ENCODE peak calls at places on chromosomes 13 and 19, in eight cellular contexts. One of them, this sample, is unnamed.

GRCh38 chr13:51625555-51626345 is 41.5 kb downstream of the WDFY2 start:
- DNase-seq in renal cortical epithelial cell: peak
- DNase-seq in amygdala: no peak
- DNase-seq in foreskin fibroblast: no peak
- DNase-seq in stimulated activated CD8-positive, alpha-beta memory T cell treated with anti-CD3 and anti-CD28 coated beads, Interleukin-12 subunit alpha, Interleukin-12 subunit beta, amount 100 ng/mL, for 1 hour: no peak
- DNase-seq in Kasumi-1: no peak
- DNase-seq in H4: no peak
- DNase-seq in T1000: no peak
- DNase-seq in this sample: peak

GRCh38 chr13:108993346-108993745 is 363.9 kb downstream of the MYO16 start:
- DNase-seq in stimulated activated CD8-positive, alpha-beta memory T cell treated with anti-CD3 and anti-CD28 coated beads, Interleukin-12 subunit alpha, Interleukin-12 subunit beta, amount 100 ng/mL, for 1 hour: no peak
- DNase-seq in Kasumi-1: no peak
- DNase-seq in T1000: no peak
- DNase-seq in foreskin fibroblast: no peak
- DNase-seq in amygdala: no peak
- DNase-seq in renal cortical epithelial cell: no peak
- DNase-seq in H4: peak
- DNase-seq in this sample: peak

GRCh38 chr19:3679138-3679537 is 21.1 kb downstream of the PIP5K1C start:
- DNase-seq in T1000: no peak
- DNase-seq in stimulated activated CD8-positive, alpha-beta memory T cell treated with anti-CD3 and anti-CD28 coated beads, Interleukin-12 subunit alpha, Interleukin-12 subunit beta, amount 100 ng/mL, for 1 hour: no peak
- DNase-seq in foreskin fibroblast: no peak
- DNase-seq in amygdala: no peak
- DNase-seq in Kasumi-1: no peak
- DNase-seq in H4: no peak
- DNase-seq in renal cortical epithelial cell: no peak
- DNase-seq in this sample: no peak

GRCh38 chr19:14553042-14553938 is 18.6 kb downstream of the NDUFB7 start:
- DNase-seq in amygdala: no peak
- DNase-seq in renal cortical epithelial cell: no peak
- DNase-seq in T1000: no peak
- DNase-seq in Kasumi-1: no peak
- DNase-seq in stimulated activated CD8-positive, alpha-beta memory T cell treated with anti-CD3 and anti-CD28 coated beads, Interleukin-12 subunit alpha, Interleukin-12 subunit beta, amount 100 ng/mL, for 1 hour: no peak
- DNase-seq in foreskin fibroblast: no peak
- DNase-seq in H4: no peak
- DNase-seq in this sample: no peak

GRCh38 chr13:40970803-40971202 is 48.3 kb downstream of the ELF1 start:
- DNase-seq in foreskin fibroblast: no peak
- DNase-seq in stimulated activated CD8-positive, alpha-beta memory T cell treated with anti-CD3 and anti-CD28 coated beads, Interleukin-12 subunit alpha, Interleukin-12 subunit beta, amount 100 ng/mL, for 1 hour: no peak
- DNase-seq in T1000: no peak
- DNase-seq in amygdala: no peak
- DNase-seq in H4: no peak
- DNase-seq in renal cortical epithelial cell: no peak
- DNase-seq in Kasumi-1: no peak
- DNase-seq in this sample: no peak

GRCh38 chr13:97076898-97077297 is 82.6 kb upstream of the OXGR1 start:
- DNase-seq in Kasumi-1: peak
- DNase-seq in stimulated activated CD8-positive, alpha-beta memory T cell treated with anti-CD3 and anti-CD28 coated beads, Interleukin-12 subunit alpha, Interleukin-12 subunit beta, amount 100 ng/mL, for 1 hour: no peak
- DNase-seq in foreskin fibroblast: peak
- DNase-seq in renal cortical epithelial cell: no peak
- DNase-seq in H4: no peak
- DNase-seq in T1000: no peak
- DNase-seq in amygdala: no peak
- DNase-seq in this sample: no peak

GRCh38 chr19:33879818-33880575 is 83.3 kb downstream of the KCTD15 start:
- DNase-seq in T1000: no peak
- DNase-seq in Kasumi-1: no peak
- DNase-seq in amygdala: no peak
- DNase-seq in stimulated activated CD8-positive, alpha-beta memory T cell treated with anti-CD3 and anti-CD28 coated beads, Interleukin-12 subunit alpha, Interleukin-12 subunit beta, amount 100 ng/mL, for 1 hour: no peak
- DNase-seq in foreskin fibroblast: no peak
- DNase-seq in renal cortical epithelial cell: no peak
- DNase-seq in H4: no peak
- DNase-seq in this sample: no peak

GRCh38 chr13:26619321-26619720 is 61.8 kb downstream of the WASF3 start:
- DNase-seq in foreskin fibroblast: peak
- DNase-seq in amygdala: no peak
- DNase-seq in T1000: no peak
- DNase-seq in Kasumi-1: no peak
- DNase-seq in H4: no peak
- DNase-seq in renal cortical epithelial cell: no peak
- DNase-seq in stimulated activated CD8-positive, alpha-beta memory T cell treated with anti-CD3 and anti-CD28 coated beads, Interleukin-12 subunit alpha, Interleukin-12 subunit beta, amount 100 ng/mL, for 1 hour: no peak
- DNase-seq in this sample: peak

GRCh38 chr13:113343692-113343968 is 20.3 kb downstream of the GRTP1 start:
- DNase-seq in T1000: no peak
- DNase-seq in renal cortical epithelial cell: no peak
- DNase-seq in amygdala: no peak
- DNase-seq in Kasumi-1: no peak
- DNase-seq in H4: no peak
- DNase-seq in stimulated activated CD8-positive, alpha-beta memory T cell treated with anti-CD3 and anti-CD28 coated beads, Interleukin-12 subunit alpha, Interleukin-12 subunit beta, amount 100 ng/mL, for 1 hour: no peak
- DNase-seq in foreskin fibroblast: no peak
- DNase-seq in this sample: no peak

GRCh38 chr13:73401769-73402168 is 343.0 kb downstream of the KLF5 start:
- DNase-seq in H4: no peak
- DNase-seq in Kasumi-1: no peak
- DNase-seq in T1000: no peak
- DNase-seq in renal cortical epithelial cell: no peak
- DNase-seq in foreskin fibroblast: no peak
- DNase-seq in amygdala: no peak
- DNase-seq in stimulated activated CD8-positive, alpha-beta memory T cell treated with anti-CD3 and anti-CD28 coated beads, Interleukin-12 subunit alpha, Interleukin-12 subunit beta, amount 100 ng/mL, for 1 hour: no peak
- DNase-seq in this sample: no peak

GRCh38 chr19:35995655-35995993 is 636 bp downstream of the SDHAF1 start:
- DNase-seq in H4: no peak
- DNase-seq in renal cortical epithelial cell: no peak
- DNase-seq in Kasumi-1: peak
- DNase-seq in T1000: no peak
- DNase-seq in amygdala: no peak
- DNase-seq in stimulated activated CD8-positive, alpha-beta memory T cell treated with anti-CD3 and anti-CD28 coated beads, Interleukin-12 subunit alpha, Interleukin-12 subunit beta, amount 100 ng/mL, for 1 hour: no peak
- DNase-seq in foreskin fibroblast: no peak
- DNase-seq in this sample: no peak

GRCh38 chr19:14775855-14776254 is 2.5 kb downstream of the ADGRE2 start:
- DNase-seq in foreskin fibroblast: no peak
- DNase-seq in T1000: no peak
- DNase-seq in Kasumi-1: peak
- DNase-seq in H4: no peak
- DNase-seq in amygdala: peak
- DNase-seq in renal cortical epithelial cell: no peak
- DNase-seq in stimulated activated CD8-positive, alpha-beta memory T cell treated with anti-CD3 and anti-CD28 coated beads, Interleukin-12 subunit alpha, Interleukin-12 subunit beta, amount 100 ng/mL, for 1 hour: no peak
- DNase-seq in this sample: no peak

GRCh38 chr19:44499962-44500949 is at the start of gene ZNF180:
- DNase-seq in renal cortical epithelial cell: peak
- DNase-seq in foreskin fibroblast: peak
- DNase-seq in amygdala: peak
- DNase-seq in H4: peak
- DNase-seq in stimulated activated CD8-positive, alpha-beta memory T cell treated with anti-CD3 and anti-CD28 coated beads, Interleukin-12 subunit alpha, Interleukin-12 subunit beta, amount 100 ng/mL, for 1 hour: peak
- DNase-seq in Kasumi-1: peak
- DNase-seq in T1000: peak
- DNase-seq in this sample: peak

This sample was measured in bronchial epithelial cell.